ENCODE peak calls at places on chromosomes 11 and 22, in five cellular contexts. C is HepG2, A is NT2/D1, I is GM12878, S is H1. R is an unnamed sample.

GRCh38 chr22:31206896-31207687 is 5.0 kb upstream of the LIMK2 start:
- DNase-seq in C (no peak), A (no peak), I (no peak), S (no peak), R (no peak)

GRCh38 chr11:304915-305833 is 2.4 kb upstream of the IFITM2 start:
- DNase-seq in C (peak), A (peak), I (no peak), S (no peak), R (peak)

GRCh38 chr11:114551060-114551459 is 8.6 kb downstream of the NXPE1 start:
- DNase-seq in C (no peak), A (no peak), I (no peak), S (no peak), R (no peak)

GRCh38 chr11:36165638-36166389 is 123.4 kb downstream of the COMMD9 start:
- DNase-seq in C (no peak), A (no peak), I (no peak), S (no peak), R (no peak)

GRCh38 chr11:75150879-75151278 is at the start of gene SLCO2B1:
- DNase-seq in C (no peak), A (no peak), I (no peak), S (no peak), R (no peak)

GRCh38 chr22:29639096-29639495 is 35.7 kb downstream of the NF2 start:
- DNase-seq in C (no peak), A (no peak), I (no peak), S (no peak), R (no peak)

GRCh38 chr22:40040927-40041326 is 46.2 kb downstream of the FAM83F start:
- DNase-seq in C (no peak), A (no peak), I (no peak), S (no peak), R (no peak)

GRCh38 chr11:134545521-134545920 is 133.5 kb upstream of the B3GAT1 start:
- DNase-seq in C (no peak), A (no peak), I (no peak), S (no peak), R (no peak)

GRCh38 chr11:99920956-99921355 is 766.1 kb upstream of the ARHGAP42 start:
- DNase-seq in C (no peak), A (no peak), I (no peak), S (no peak), R (no peak)

GRCh38 chr11:2884424-2884815 is 1.2 kb downstream of the CDKN1C start:
- DNase-seq in C (no peak), A (no peak), I (no peak), S (no peak), R (peak)
- TF ChIP-seq SUZ12 in C (no peak), A (no peak), I (peak), S (peak), R (no peak)

GRCh38 chr11:120839201-120839600 is 184.7 kb upstream of the TBCEL start:
- DNase-seq in C (peak), A (no peak), I (no peak), S (no peak), R (no peak)
- TF ChIP-seq SUZ12 in C (no peak), A (no peak), I (no peak), S (no peak), R (no peak)

DNA sequence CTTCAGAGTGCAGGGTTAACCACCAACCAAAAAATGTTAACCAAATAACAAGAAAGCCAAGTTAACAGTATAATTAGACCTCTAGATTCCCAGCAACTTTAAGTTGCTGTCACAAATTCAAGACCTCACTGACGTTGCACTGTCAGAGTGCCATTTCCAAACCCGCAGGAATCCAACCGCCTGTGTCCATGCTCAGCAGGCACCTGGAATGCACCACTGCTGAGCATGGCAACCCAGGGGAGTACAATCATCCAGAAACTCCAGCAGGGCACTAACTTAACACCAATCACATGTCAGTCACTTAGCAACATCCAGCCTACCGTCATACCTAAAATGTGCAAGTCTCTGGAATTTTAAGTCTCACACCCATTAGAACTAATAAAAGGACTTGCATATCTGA is 48.9 kb downstream of the SMCO4 start:
- DNase-seq in C (no peak), A (no peak), I (no peak), S (no peak), R (no peak)
- TF ChIP-seq SUZ12 in C (no peak), A (no peak), I (no peak), S (no peak), R (no peak)

GRCh38 chr22:38030311-38031133 is 26.7 kb upstream of the PICK1 start:
- DNase-seq in C (no peak), A (no peak), I (no peak), S (no peak), R (no peak)
- TF ChIP-seq SUZ12 in C (no peak), A (no peak), I (no peak), S (no peak), R (no peak)

GRCh38 chr11:57641011-57641410 is 8.7 kb downstream of the YPEL4 start:
- DNase-seq in C (no peak), A (no peak), I (no peak), S (no peak), R (peak)
- TF ChIP-seq SUZ12 in C (no peak), A (no peak), I (no peak), S (no peak), R (no peak)

GRCh38 chr11:65131895-65132237 is 2.5 kb downstream of the SYVN1 start:
- DNase-seq in C (no peak), A (no peak), I (no peak), S (no peak), R (no peak)

GRCh38 chr11:65132238-65132987 is 1.9 kb downstream of the SYVN1 start:
- DNase-seq in C (no peak), A (no peak), I (no peak), S (no peak), R (no peak)

GRCh38 chr11:65133724-65134123 is 595 bp downstream of the SYVN1 start:
- DNase-seq in C (no peak), A (no peak), I (no peak), S (no peak), R (no peak)

GRCh38 chr11:65134240-65134951 is at the start of gene SYVN1:
- DNase-seq in C (peak), A (peak), I (peak), S (no peak), R (peak)

GRCh38 chr11:65132988-65133700 is 1.2 kb downstream of the SYVN1 start:
- DNase-seq in C (peak), A (no peak), I (no peak), S (no peak), R (peak)
- TF ChIP-seq SUZ12 in C (no peak), A (no peak), I (no peak), S (no peak), R (no peak)

R was measured in HEK293T.